ENCODE peak calls at places on chromosome 11, in five cellular contexts. Q, Y, F, D and H are unnamed samples.

GRCh38 chr11:70048279-70049024 is 29.7 kb upstream of the ANO1 start:
- DNase-seq in Y (no peak), D (no peak), Q (no peak), F (no peak), H (peak; percentile 11)

GRCh38 chr11:122085264-122085663 is 30.8 kb downstream of the BLID start:
- DNase-seq in Y (no peak), D (no peak), F (no peak), Q (no peak), H (no peak)

GRCh38 chr11:129090056-129090455 is 102.1 kb downstream of the ARHGAP32 start:
- DNase-seq in F (no peak), Y (no peak), D (no peak), Q (no peak), H (no peak)

GRCh38 chr11:65060913-65061408 is 2.6 kb upstream of the NAALADL1 start:
- DNase-seq in Y (no peak), D (no peak), Q (no peak), F (no peak), H (no peak)

GRCh38 chr11:45391168-45391850 is 105.2 kb upstream of the SYT13 start:
- DNase-seq in F (no peak), D (no peak), Y (no peak), Q (no peak), H (no peak)

GRCh38 chr11:23730307-23730998 is 766.4 kb upstream of the LUZP2 start:
- DNase-seq in Y (no peak), D (peak; percentile 59), F (no peak), Q (no peak), H (no peak)

GRCh38 chr11:71279916-71280645 is 27.7 kb upstream of the SHANK2 start:
- DNase-seq in F (no peak), Y (peak; percentile 2), Q (no peak), D (no peak), H (no peak)

GRCh38 chr11:122101625-122102291 is 14.3 kb downstream of the BLID start:
- DNase-seq in F (no peak), Y (no peak), Q (no peak), D (no peak), H (peak; percentile 28)

GRCh38 chr11:106305458-106305857 is 228.0 kb downstream of the AASDHPPT start:
- DNase-seq in D (no peak), Y (no peak), F (no peak), Q (no peak), H (no peak)

GRCh38 chr11:72085836-72086475 is 5.3 kb downstream of the LRRC51 start:
- DNase-seq in D (no peak), Q (no peak), Y (no peak), F (no peak), H (no peak)

GRCh38 chr11:69731110-69731509 is 27.3 kb upstream of the FGF19 start:
- DNase-seq in D (no peak), Y (no peak), F (no peak), Q (no peak), H (no peak)

GRCh38 chr11:12784445-12784844 is 110.2 kb downstream of the TEAD1 start:
- DNase-seq in D (no peak), F (no peak), Y (no peak), Q (no peak), H (no peak)

GRCh38 chr11:78967811-78968210 is 393.1 kb upstream of the NARS2 start:
- DNase-seq in Q (no peak), D (no peak), Y (no peak), F (no peak), H (no peak)

GRCh38 chr11:95790933-95791247 is 592 bp downstream of the CEP57 start:
- DNase-seq in D (no peak), F (no peak), Q (no peak), Y (peak; percentile 71), H (peak; percentile 72)

GRCh38 chr11:96827164-96827563 is 437.4 kb downstream of the JRKL start:
- DNase-seq in Y (no peak), D (no peak), Q (no peak), F (no peak), H (no peak)

GRCh38 chr11:48088682-48089050 is 108.3 kb downstream of the PTPRJ start:
- DNase-seq in D (no peak), F (no peak), Y (no peak), Q (no peak), H (no peak)

GRCh38 chr11:12122083-12122482 is 11.7 kb downstream of the MICAL2 start:
- DNase-seq in Y (no peak), Q (no peak), D (no peak), F (no peak), H (no peak)

GRCh38 chr11:30635401-30635989 is 49.3 kb upstream of the MPPED2 start:
- DNase-seq in Q (no peak), F (no peak), D (no peak), Y (no peak), H (no peak)

GRCh38 chr11:112759418-112759817 is 201.8 kb upstream of the NCAM1 start:
- DNase-seq in Q (no peak), F (no peak), D (no peak), Y (no peak), H (no peak)

GRCh38 chr11:113664069-113664980 is 41.8 kb downstream of the TMPRSS5 start:
- DNase-seq in Y (no peak), F (no peak), D (no peak), Q (no peak), H (no peak)

DNA sequence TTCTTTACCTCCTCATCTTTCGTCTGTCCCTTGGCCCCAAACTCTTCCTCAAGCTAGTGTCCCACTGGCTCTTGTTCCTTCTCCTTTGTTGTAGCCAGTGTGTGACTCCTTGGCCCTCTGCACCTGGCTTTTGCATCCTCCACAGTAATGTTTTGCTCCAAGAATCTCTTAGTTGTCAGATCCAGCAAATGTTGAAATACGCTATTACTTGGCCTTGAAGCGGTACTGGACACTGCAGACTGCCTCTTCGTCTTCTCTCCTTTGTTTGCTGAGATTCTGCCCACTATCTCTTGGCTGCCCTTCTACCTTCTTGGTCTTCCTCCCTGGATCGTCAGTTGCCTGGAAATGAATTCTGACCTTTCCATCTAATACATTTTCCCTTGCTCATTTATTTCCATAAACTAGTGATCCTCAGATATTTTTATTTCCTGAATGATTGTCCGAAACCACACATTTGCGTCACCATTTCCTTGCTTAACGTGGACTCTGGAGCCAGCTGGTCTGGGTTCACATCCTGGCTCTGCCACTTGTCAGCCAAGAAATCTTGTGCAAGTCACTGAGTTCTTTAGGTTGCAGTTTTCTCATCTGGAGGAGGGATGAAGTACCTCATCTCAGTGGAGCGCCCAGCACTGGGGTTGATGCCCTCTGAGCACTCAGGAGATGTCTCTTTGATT is 113.6 kb downstream of the LDLRAD3 start:
- DNase-seq in D (no peak), Y (no peak), Q (no peak), F (no peak), H (peak; percentile 15)
- TF ChIP-seq POLR2AphosphoS5 in D (peak; percentile 40), Y (peak; percentile 22), Q (no peak), F (no peak), H (no peak)

DNA sequence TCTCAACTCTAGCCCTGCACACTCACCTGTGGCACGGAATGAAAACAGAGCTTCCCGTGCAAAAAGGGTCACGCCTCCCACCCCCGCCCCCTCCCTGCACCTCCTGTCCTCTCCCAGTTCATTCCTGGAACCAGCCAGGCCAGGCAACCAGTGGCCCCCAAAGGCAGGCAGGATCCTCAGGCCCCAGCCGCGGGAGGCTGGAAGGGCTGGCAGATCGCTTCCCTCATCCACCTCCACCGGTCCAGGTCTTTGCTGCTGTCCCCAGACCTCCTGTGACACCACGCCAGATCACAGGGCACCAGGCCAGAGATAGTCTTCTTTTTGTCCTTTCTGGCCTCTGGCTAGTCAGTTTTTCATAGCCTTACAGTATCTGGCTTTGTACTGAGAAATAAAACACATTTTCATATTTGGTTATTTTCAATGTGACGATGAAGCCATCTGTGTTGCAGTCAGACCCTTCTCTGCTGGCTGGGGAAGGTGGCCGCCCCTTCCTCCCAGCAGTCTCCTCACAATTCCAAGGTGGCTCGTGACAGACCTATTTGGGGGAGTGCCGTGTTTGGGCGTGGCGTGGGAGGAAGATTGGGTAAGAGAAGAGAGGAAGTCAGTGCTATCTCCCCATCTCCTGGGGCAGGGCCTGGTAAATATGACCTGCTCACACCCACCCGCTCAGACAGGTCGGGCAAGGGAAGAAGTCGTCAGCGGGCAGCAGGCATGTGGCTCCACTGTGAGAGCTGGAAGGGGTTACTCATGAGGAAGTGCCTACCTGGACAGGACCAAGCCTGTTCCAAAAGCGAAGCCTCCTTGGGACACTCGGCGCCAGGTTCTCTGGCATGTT is 9.1 kb downstream of the SSH3 start:
- DNase-seq in D (peak; percentile 83), Q (no peak), Y (peak; percentile 84), F (no peak), H (peak; percentile 85)
- TF ChIP-seq POLR2AphosphoS5 in D (peak; percentile 30), Q (no peak), Y (peak; percentile 76), F (no peak), H (peak; percentile 63)

GRCh38 chr11:18804621-18805020 is 13.0 kb upstream of the PTPN5 start:
- DNase-seq in Y (no peak), D (no peak), Q (no peak), F (no peak), H (no peak)

GRCh38 chr11:18798941-18799469 is 7.4 kb upstream of the PTPN5 start:
- DNase-seq in F (no peak), Q (no peak), Y (no peak), D (no peak), H (no peak)

GRCh38 chr11:18802381-18803257 is 11.0 kb upstream of the PTPN5 start:
- DNase-seq in Q (peak; percentile 20), Y (peak; percentile 52), D (no peak), F (peak; percentile 65), H (peak; percentile 32)
- TF ChIP-seq POLR2AphosphoS5 in Q (no peak), Y (no peak), D (no peak), F (no peak), H (no peak)

GRCh38 chr11:59857444-59858434 is 8.5 kb downstream of the TCN1 start:
- DNase-seq in F (no peak), D (no peak), Y (no peak), Q (no peak), H (no peak)
- TF ChIP-seq POLR2AphosphoS5 in F (no peak), D (no peak), Y (no peak), Q (no peak), H (no peak)

DNA sequence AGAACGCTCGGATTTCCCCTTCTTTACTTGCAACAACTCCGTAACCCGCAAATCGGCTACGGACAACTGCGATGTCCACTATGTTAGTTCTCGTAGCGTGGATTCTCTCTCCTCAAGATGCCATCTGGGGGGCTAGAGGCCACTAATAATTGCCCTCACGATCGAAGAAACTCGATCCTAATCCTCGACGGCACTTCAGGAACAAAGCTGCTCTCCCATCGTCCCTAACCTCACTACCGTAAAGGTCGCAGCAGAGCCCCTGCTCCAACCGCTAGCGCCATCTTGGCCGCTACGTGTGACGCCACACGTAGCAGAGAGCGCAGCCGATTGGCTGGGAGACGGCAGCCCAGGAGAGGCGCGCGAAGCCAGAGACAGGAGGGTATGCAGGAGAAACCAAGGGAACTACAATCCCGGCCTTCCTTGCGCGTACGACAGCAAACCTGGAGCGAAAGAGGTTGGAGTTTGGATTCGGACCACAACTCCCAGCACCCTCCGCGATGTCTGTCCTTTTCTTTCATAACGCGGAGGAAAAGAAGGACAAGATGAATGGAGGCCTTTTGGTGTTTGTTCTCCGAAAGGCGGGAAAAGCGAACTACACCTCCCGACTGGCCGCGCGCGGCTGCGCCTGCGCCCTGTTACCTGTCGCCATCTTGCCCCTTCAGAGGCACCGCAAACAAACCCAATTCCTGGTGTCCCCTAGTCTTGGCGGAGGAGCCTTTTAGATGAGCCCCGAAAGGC is at the start of gene EMSY:
- DNase-seq in D (peak; percentile 98), Q (peak; percentile 99), F (peak; percentile 97), Y (peak; percentile 96), H (peak; percentile 96)
- TF ChIP-seq POLR2AphosphoS5 in D (peak; percentile 100), Q (peak; percentile 99), F (peak; percentile 98), Y (peak; percentile 100), H (peak; percentile 100)